ENCODE peak calls at places on chromosomes 6 and 20, in six cellular contexts. H is mesendoderm; F is CD8-positive, alpha-beta T cell; U is activated naive CD4-positive, alpha-beta T cell treated with anti-CD3 and anti-CD28 coated beads, Interleukin-2, amount 10 ng/mL, durations not matched to agents 7 days and 5 days; O is GM12892; E is HTR-8/SVneo. P is an unnamed sample.

GRCh38 chr6:47253136-47253535 is 56.6 kb downstream of the TNFRSF21 start:
- DNase-seq in H (no peak), F (no peak), U (no peak), O (no peak), E (no peak), P (no peak)

GRCh38 chr6:11393713-11394627 is 143.6 kb upstream of the TMEM170B start:
- DNase-seq in H (no peak), F (no peak), U (no peak), O (no peak), E (peak), P (no peak)

GRCh38 chr6:154590770-154591169 is 80.3 kb upstream of the CNKSR3 start:
- DNase-seq in H (no peak), F (no peak), U (no peak), O (no peak), E (no peak), P (no peak)

GRCh38 chr6:166341464-166341863 is 881 bp downstream of the SFT2D1 start:
- DNase-seq in H (no peak), F (no peak), U (no peak), O (no peak), E (no peak), P (no peak)

GRCh38 chr6:99434702-99435530 is 9.8 kb upstream of the PNISR start:
- DNase-seq in H (peak), F (no peak), U (no peak), O (no peak), E (no peak), P (no peak)

GRCh38 chr6:1737463-1738311 is 128.0 kb downstream of the FOXC1 start:
- DNase-seq in H (no peak), F (no peak), U (no peak), O (no peak), E (no peak), P (no peak)

GRCh38 chr6:56335733-56336132 is 88.4 kb upstream of the COL21A1 start:
- DNase-seq in H (no peak), F (no peak), U (no peak), O (no peak), E (peak), P (no peak)

GRCh38 chr6:142373268-142374089 is 71.7 kb downstream of the ADGRG6 start:
- DNase-seq in H (no peak), F (no peak), U (no peak), O (no peak), E (no peak), P (no peak)

GRCh38 chr6:29748391-29749352 is 25.4 kb downstream of the HLA-F start:
- DNase-seq in H (peak), F (peak), U (peak), O (peak), E (peak), P (no peak)

GRCh38 chr20:15241696-15242095 is 904.3 kb upstream of the FLRT3 start:
- DNase-seq in H (no peak), F (no peak), U (no peak), O (no peak), E (no peak), P (no peak)